ENCODE peak calls at places on chromosomes 2 and 18, in six cellular contexts. J is uterus, L is adipocyte, N is cardiac muscle cell, M is lung, E is PC-9. R is an unnamed sample.

GRCh38 chr2:98734823-98735260 is 3.9 kb upstream of the MGAT4A start:
- DNase-seq in J (no peak), E (no peak), N (no peak), M (no peak), L (no peak), R (no peak)

GRCh38 chr2:183035298-183035953 is 2.8 kb downstream of the NCKAP1 start:
- DNase-seq in M (no peak), J (no peak), L (peak; percentile 78), N (peak; percentile 71), E (peak; percentile 46), R (no peak)

GRCh38 chr18:49016648-49017539 is 66.1 kb upstream of the SMAD7 start:
- DNase-seq in L (peak; percentile 77), M (peak; percentile 51), N (peak; percentile 87), J (peak; percentile 55), E (peak; percentile 89), R (no peak)

GRCh38 chr2:118856330-118856977 is 9.0 kb upstream of the EN1 start:
- DNase-seq in M (no peak), J (no peak), E (no peak), L (no peak), N (no peak), R (no peak)

GRCh38 chr2:10529611-10530010 is 81.5 kb upstream of the ODC1 start:
- DNase-seq in J (no peak), M (no peak), N (no peak), E (no peak), L (no peak), R (no peak)

GRCh38 chr2:236536727-236537398 is 32.8 kb upstream of the ACKR3 start:
- DNase-seq in E (no peak), M (no peak), J (no peak), L (no peak), N (no peak), R (peak; percentile 66)

GRCh38 chr2:215493370-215493769 is 57.5 kb upstream of the FN1 start:
- DNase-seq in E (no peak), J (no peak), M (no peak), N (no peak), L (no peak), R (no peak)

GRCh38 chr2:24409700-24410556 is 49.6 kb upstream of the ITSN2 start:
- DNase-seq in J (no peak), N (peak; percentile 83), L (peak; percentile 89), E (peak; percentile 58), M (peak; percentile 29), R (peak; percentile 49)

GRCh38 chr2:240871071-240871958 is 2.7 kb downstream of the AGXT start:
- DNase-seq in L (no peak), J (no peak), E (no peak), M (no peak), N (no peak), R (no peak)

GRCh38 chr2:74549685-74549971 is 4.1 kb downstream of the LOXL3 start:
- DNase-seq in M (no peak), L (no peak), N (no peak), E (no peak), J (no peak), R (no peak)

GRCh38 chr18:58280159-58280540 is 236.1 kb downstream of the NEDD4L start:
- DNase-seq in M (no peak), L (no peak), E (no peak), J (no peak), N (no peak), R (no peak)

GRCh38 chr18:48946329-48946835 is 4.4 kb downstream of the SMAD7 start:
- DNase-seq in J (peak; percentile 17), N (peak; percentile 64), E (peak; percentile 90), M (no peak), L (peak; percentile 54), R (no peak)

GRCh38 chr2:236352761-236353593 is 88.8 kb upstream of the ASB18 start:
- DNase-seq in E (no peak), L (peak; percentile 80), J (no peak), M (no peak), N (peak; percentile 47), R (peak; percentile 45)

DNA sequence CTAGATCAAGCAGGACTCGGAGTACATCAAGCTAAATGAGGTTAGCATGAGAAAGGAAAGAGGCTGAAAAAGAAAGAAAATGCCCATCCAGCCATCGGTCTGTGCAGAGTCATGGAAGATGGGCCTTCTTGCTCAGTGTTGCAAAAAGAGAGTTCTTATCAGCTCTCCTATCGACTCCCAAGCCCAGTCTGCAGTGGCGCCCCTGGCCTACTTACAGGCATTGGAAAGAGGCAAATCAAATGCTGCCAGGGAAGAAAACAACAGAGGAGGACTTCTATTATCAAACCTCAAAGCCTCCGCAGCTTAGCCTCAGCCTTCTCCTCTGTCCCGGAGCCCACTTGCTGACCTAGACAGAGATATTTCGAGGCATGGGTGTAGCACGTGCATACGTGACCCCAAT is 66.0 kb downstream of the CDH2 start:
- DNase-seq in N (no peak), M (no peak), E (no peak), L (no peak), J (no peak), R (no peak)
- H3K4me1 ChIP-seq in N (peaks cover 96% of the 10 kb centered on the region), M (peaks cover 4% of the 10 kb centered on the region), E (peaks cover 31% of the 10 kb centered on the region), L (peaks cover 64% of the 10 kb centered on the region), J (no peaks in the 10 kb centered on the region), R (no peaks in the 10 kb centered on the region)

GRCh38 chr2:100889286-100889685 is 69.3 kb downstream of the NPAS2 start:
- DNase-seq in J (no peak), E (no peak), N (no peak), L (no peak), M (no peak), R (no peak)
- H3K4me1 ChIP-seq in J (no peaks in the 10 kb centered on the region), E (peaks cover 88% of the 10 kb centered on the region), N (no peaks in the 10 kb centered on the region), L (peaks cover 39% of the 10 kb centered on the region), M (peaks cover 9% of the 10 kb centered on the region), R (no peaks in the 10 kb centered on the region)

GRCh38 chr18:3265564-3266033 is 3.7 kb downstream of the MYL12B start:
- DNase-seq in N (peak; percentile 40), L (peak; percentile 52), E (no peak), M (no peak), J (no peak), R (no peak)

GRCh38 chr18:3269241-3269640 is 7.3 kb downstream of the MYL12B start:
- DNase-seq in J (no peak), N (no peak), L (no peak), M (no peak), E (no peak), R (no peak)

GRCh38 chr18:3269900-3270299 is 8.0 kb downstream of the MYL12B start:
- DNase-seq in L (no peak), E (no peak), M (no peak), N (no peak), J (no peak), R (no peak)

GRCh38 chr18:3266062-3266608 is 4.2 kb downstream of the MYL12B start:
- DNase-seq in J (no peak), E (no peak), M (no peak), L (no peak), N (no peak), R (no peak)

DNA sequence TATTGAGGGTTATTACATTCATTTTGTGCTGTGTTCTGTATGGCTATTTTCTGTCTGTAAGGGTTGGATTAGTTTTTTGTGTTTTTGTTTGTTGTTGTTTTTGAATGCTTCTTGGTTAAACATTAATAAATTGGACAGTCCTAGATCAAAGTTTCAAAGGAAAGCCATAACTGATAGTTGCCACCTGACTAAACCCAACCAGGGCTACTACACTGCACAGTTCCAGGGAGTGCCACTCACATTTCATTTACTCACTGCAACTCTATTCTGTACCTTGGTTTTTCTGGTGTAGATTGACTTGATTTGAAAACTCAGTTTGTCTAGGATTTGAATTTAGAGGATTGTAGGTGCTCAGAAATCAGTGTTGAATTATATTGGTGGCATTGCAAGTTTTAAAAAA is 6.4 kb downstream of the MYL12B start:
- DNase-seq in E (no peak), N (no peak), L (no peak), M (no peak), J (no peak), R (no peak)
- H3K4me1 ChIP-seq in E (peaks cover 46% of the 10 kb centered on the region), N (peaks cover 12% of the 10 kb centered on the region), L (peaks cover 74% of the 10 kb centered on the region), M (peaks cover 70% of the 10 kb centered on the region), J (peaks cover 9% of the 10 kb centered on the region), R (peaks cover 92% of the 10 kb centered on the region)

DNA sequence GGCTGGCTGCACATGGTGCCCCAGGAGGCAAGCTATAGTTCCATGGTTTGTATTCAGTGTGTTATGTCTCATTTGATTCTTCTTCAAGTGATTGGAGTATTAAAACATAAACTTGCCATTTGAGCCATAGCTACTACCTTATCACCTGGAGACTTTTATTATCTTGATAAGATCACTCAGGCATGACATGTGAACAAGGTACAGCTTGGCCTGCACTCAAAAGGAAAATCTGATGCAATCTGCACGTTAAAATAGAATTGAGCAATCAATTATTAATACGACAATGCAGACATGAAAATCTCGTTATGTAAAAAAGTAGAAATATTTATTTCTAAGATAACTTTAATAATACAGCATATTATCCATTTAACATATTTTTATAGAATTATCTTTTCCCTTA is 116.9 kb downstream of the RND3 start:
- DNase-seq in E (no peak), J (no peak), L (no peak), M (no peak), N (no peak), R (no peak)
- H3K4me1 ChIP-seq in E (no peaks in the 10 kb centered on the region), J (no peaks in the 10 kb centered on the region), L (no peaks in the 10 kb centered on the region), M (no peaks in the 10 kb centered on the region), N (peaks cover 6% of the 10 kb centered on the region), R (no peaks in the 10 kb centered on the region)

DNA sequence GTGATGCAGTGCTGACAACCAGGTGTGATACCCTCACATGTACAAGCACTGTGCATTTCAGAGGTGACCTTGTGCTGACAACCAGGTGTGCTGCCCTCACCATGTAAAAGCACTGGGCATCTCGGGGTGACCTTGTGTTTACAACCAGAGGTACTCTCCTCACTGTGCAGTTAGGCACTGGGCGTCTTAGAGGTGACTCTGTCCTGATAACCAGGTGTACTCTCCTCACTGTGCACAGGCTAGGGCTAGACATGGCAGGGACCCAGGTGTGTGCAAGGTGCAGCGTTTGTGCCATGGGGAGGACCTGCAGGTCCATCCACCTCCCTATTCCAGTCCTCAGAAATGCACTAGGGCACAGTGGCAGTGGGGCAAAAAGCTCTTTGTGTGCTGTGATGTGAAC is 8.5 kb upstream of the ALKAL2 start:
- DNase-seq in E (no peak), J (no peak), L (no peak), M (no peak), N (no peak), R (no peak)
- H3K4me1 ChIP-seq in E (no peaks in the 10 kb centered on the region), J (no peaks in the 10 kb centered on the region), L (no peaks in the 10 kb centered on the region), M (no peaks in the 10 kb centered on the region), N (no peaks in the 10 kb centered on the region), R (no peaks in the 10 kb centered on the region)

DNA sequence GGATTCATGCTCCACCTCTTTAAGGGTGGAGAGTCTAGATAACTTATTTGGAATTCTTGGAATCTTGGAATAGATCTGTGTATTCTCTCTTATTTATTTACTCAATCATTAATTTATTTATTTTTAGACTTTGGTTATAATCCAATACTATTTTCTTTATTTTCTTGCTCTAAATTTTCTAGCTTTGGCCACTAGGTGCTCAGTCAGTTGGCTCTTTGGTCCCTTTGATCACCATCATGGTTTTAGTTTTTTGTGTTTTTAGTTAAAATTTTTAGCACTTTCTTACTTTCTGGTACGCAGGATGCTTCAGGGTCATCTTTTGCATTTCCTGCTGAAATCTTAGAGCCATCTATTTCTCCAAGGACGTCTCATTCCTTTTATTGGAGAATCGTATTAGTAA is 5.2 kb upstream of the PLEK start:
- DNase-seq in N (no peak), L (no peak), M (no peak), E (no peak), J (no peak), R (no peak)
- H3K4me1 ChIP-seq in N (no peaks in the 10 kb centered on the region), L (no peaks in the 10 kb centered on the region), M (no peaks in the 10 kb centered on the region), E (no peaks in the 10 kb centered on the region), J (no peaks in the 10 kb centered on the region), R (peaks cover 11% of the 10 kb centered on the region)

DNA sequence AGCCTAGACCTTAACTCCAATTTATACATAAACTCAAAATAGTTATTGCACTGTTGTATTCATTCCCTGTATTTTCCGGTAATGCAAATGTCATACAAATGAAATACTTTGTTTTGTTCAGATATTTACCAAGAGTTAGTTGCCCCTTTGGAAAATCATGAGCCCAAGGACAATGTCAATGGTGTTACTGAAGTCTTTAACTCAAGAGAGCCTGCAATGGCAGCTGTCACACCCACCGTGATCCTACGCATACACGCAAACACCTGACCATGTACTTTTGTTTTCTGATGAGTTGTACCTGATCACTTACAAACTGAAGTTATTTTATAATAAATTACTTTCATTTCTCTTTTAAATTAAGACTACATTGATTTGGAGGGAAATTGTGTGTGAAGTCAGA is 11.7 kb upstream of the WIPF1 start:
- DNase-seq in L (no peak), E (no peak), J (no peak), N (no peak), M (no peak), R (no peak)
- H3K4me1 ChIP-seq in L (peaks cover 37% of the 10 kb centered on the region), E (peaks cover 13% of the 10 kb centered on the region), J (no peaks in the 10 kb centered on the region), N (peaks cover 7% of the 10 kb centered on the region), M (no peaks in the 10 kb centered on the region), R (peaks cover 87% of the 10 kb centered on the region)